ENCODE peak calls at places on chromosomes 12 and 14, in eight cellular contexts. S is HFF-Myc; P is H1; K is HepG2; J is CD8-positive, alpha-beta T cell; M is fibroblast of lung; O is cardiac muscle cell; H is IMR-90. U is an unnamed sample.

GRCh38 chr12:52461693-52462092 is 9.7 kb upstream of the KRT6B start:
- DNase-seq in M (no peak), J (no peak), S (no peak), K (no peak), O (no peak), H (no peak), P (no peak), U (no peak)

GRCh38 chr12:118103601-118104382 is at the start of gene VSIG10:
- DNase-seq in P (peak; percentile 80), J (no peak), S (no peak), H (peak; percentile 53), O (peak; percentile 67), K (peak; percentile 71), M (peak; percentile 57), U (peak; percentile 32)

GRCh38 chr12:9049520-9050133 is 60.3 kb downstream of the KLRG1 start:
- DNase-seq in M (peak; percentile 74), K (peak; percentile 46), H (peak; percentile 52), O (peak; percentile 56), S (peak; percentile 7), J (peak; percentile 30), P (no peak), U (peak; percentile 78)

GRCh38 chr12:109709401-109710278 is 4.0 kb upstream of the FAM222A start:
- DNase-seq in K (no peak), J (no peak), P (no peak), M (no peak), H (no peak), S (no peak), O (no peak), U (no peak)

GRCh38 chr12:6941786-6942185 is 1.8 kb upstream of the RNU7-1 start:
- DNase-seq in H (no peak), P (peak; percentile 39), S (no peak), O (no peak), K (no peak), J (no peak), M (no peak), U (no peak)

GRCh38 chr12:19946549-19946948 is 421.8 kb upstream of the PDE3A start:
- DNase-seq in P (no peak), H (peak; percentile 98), J (no peak), K (no peak), S (peak; percentile 73), M (peak; percentile 92), O (no peak), U (peak; percentile 98)

GRCh38 chr12:49705479-49706267 is 1.5 kb downstream of the FMNL3 start:
- DNase-seq in H (peak; percentile 84), K (peak; percentile 10), P (no peak), J (no peak), O (no peak), S (no peak), M (peak; percentile 60), U (peak; percentile 64)

GRCh38 chr12:27237790-27238771 is 6.0 kb upstream of the STK38L start:
- DNase-seq in H (peak; percentile 63), P (no peak), K (no peak), S (no peak), M (no peak), J (no peak), O (no peak), U (peak; percentile 78)

GRCh38 chr14:61923348-61923747 is 161.1 kb downstream of the SNAPC1 start:
- DNase-seq in P (no peak), O (no peak), M (peak; percentile 63), H (peak; percentile 63), K (no peak), S (no peak), J (no peak), U (peak; percentile 36)
- TF ChIP-seq CTCF in P (peak; percentile 55), O (peak; percentile 15), M (peak; percentile 70), H (peak; percentile 81), K (peak; percentile 9), S (peak; percentile 36), J (no peak), U (peak; percentile 51)

DNA sequence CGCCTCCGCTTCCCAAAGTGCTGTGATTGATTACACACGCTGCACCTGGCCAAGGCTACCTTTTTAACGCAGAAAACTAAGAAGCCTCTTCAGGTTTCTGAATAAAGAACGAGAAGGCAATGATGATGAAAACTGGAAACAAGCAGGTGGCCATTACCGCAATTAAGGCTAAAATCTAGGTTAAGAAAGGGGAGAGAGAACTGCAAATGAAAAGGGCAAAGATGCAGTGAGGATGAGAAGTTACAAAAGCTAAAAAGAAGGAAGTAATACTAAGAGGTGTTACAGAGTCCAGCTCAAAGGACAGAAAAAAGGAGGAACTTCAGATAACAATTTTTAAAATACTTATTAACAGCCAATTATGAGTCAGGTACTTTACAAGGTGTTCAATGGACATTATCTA is 79.7 kb downstream of the DUSP16 start:
- DNase-seq in O (no peak), M (no peak), H (no peak), S (no peak), K (no peak), P (no peak), J (no peak), U (no peak)
- H3K4me3 ChIP-seq in O (no peak overlapping the region), M (no peak overlapping the region), H (no peak overlapping the region), S (no peak overlapping the region), K (no peak overlapping the region), P (no peak overlapping the region), J (peak overlapping the region; percentile 11), U (no peak overlapping the region)

DNA sequence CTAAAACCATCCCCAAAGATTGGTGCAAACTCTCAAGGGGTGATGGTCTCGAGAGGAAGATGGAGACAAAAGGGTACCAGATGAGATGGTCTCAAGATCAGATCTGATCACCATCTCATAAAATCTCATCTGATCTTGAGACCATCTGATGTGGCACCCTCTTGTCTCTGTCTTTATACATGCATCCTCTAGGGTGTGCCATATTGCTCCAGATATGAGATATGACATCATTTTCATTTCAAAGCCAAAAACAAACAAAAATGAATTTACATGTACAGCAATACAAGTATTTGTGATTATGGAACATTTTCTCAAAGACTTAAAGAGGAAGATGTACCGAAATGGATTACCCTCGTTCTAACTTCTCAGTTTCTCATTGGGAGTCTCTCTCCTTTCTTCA is 787.2 kb downstream of the GALC start:
- DNase-seq in H (no peak), M (no peak), O (no peak), S (no peak), J (no peak), P (no peak), K (no peak), U (no peak)
- TF ChIP-seq CTCF in H (no peak), M (no peak), O (no peak), S (no peak), J (no peak), P (no peak), K (no peak), U (no peak)

DNA sequence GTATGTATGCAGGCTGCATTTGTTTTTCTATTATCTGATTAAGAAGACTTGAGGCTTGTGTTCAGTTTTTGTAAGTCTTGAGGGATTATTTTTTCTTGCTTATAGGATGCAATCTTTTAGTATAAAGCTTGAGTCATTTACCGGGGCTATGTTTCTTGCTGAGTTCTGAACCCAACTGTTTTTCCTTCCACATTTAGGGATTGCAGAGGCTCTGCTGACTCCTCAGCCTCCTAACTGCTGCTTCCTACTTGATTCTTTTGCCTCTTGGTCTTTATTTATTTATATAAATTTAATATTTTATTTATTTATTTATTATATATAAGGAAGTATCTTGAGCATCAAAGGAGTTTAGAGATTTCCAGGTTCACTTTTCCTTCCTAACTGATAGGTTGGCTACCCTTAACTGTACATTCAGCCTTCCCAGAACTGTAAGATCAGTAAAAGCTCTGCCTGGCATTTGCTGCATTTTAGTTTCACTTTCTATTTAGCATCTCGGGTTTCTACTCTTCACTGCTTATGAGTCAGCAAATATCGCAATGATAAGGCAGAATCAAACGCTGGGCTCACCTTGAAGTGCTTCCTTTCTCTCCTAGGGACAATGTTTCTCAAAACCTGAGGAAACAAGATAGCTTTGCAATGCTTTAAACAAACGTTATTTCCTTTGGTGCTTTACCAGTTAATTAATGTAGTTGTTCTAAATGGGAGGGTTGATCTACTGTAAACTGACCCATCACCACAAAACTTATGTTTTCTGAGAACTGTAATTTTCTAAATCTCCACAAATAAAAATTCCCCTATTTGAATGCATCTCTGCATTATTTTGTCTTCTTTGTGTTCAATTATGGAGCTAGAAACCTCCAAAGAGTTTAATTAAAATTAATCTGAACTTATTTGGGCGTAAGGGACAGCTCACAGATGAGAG is 1183.7 kb upstream of the TMEM132C start:
- DNase-seq in J (no peak), H (peak; percentile 65), P (no peak), K (peak; percentile 59), M (peak; percentile 86), O (peak; percentile 63), S (peak; percentile 50), U (peak; percentile 87)
- H3K4me3 ChIP-seq in J (peak overlapping the region; percentile 70), H (peak overlapping the region; percentile 57), P (no peak overlapping the region), K (peak overlapping the region; percentile 44), M (peak overlapping the region; percentile 59), O (peak overlapping the region; percentile 3), S (peak overlapping the region; percentile 33), U (peak overlapping the region; percentile 44)

DNA sequence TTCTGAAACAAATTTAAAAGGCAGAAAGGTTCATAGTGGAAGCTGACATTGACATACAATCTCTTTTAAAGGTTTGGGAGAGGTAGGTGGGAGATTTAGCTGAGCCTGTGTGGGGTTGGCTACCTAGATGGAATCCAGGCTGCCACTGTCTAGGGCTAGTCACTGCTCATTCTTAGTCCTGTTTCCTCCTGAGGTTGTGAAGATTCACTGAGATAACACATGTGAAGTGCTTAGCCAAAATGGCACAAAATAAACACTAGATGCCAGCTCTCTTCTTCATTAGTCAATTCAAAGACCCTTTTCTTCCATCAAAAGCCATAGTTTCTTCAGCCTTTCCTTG is 3.3 kb downstream of the MYF6 start:
- DNase-seq in J (no peak), K (no peak), H (no peak), O (no peak), P (no peak), S (no peak), M (no peak), U (no peak)
- TF ChIP-seq CTCF in J (no peak), K (no peak), H (no peak), O (no peak), P (no peak), S (no peak), M (no peak), U (no peak)

DNA sequence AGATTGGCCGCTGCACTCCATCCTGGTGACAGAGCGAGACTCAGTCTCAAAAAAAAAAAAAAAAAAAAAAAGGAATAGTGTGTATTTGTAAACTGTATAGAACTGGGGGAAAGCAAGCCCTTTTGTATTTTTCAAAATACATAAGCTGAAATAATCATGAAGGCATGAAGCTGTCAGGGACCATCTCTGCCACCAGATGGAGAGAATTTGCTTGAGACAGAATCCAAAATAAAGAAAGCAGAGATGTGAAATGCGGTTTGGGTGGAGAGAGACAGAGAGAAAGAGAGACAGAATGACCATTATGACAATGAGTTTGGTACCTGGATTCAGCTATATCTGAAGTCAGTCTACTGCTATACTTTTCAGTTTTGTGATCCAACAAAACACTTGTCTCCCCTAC is 155.7 kb upstream of the LRIG3 start:
- DNase-seq in H (no peak), J (no peak), K (no peak), P (no peak), S (no peak), O (no peak), M (no peak), U (no peak)
- H3K4me3 ChIP-seq in H (no peak overlapping the region), J (no peak overlapping the region), K (no peak overlapping the region), P (no peak overlapping the region), S (no peak overlapping the region), O (no peak overlapping the region), M (no peak overlapping the region), U (no peak overlapping the region)

DNA sequence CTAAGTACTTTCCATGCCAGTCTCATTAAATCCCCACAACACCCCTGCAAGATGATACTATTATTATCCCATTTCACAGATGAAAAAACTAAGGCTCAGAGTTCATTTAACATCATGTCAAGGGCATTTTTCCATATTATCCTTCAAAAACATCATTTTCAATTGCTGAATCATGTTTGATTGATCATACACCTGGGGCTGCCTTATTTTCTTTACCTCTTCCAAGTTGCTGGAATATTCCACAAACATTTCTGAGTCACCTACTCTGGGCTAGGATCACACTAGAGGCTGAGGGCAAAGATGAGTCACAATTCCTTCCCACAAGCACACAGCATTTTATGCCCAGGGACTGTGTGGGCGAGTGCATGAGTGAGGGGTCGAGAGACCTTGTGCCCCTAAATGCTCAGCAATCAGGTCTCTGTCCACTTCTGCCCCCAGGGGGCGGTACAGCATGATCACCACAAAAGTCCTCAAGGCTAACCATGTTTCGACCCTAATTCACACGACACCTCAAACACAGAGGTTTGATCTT is 14.1 kb upstream of the TMEM119 start:
- DNase-seq in O (no peak), M (peak; percentile 80), P (peak; percentile 89), J (peak; percentile 68), H (peak; percentile 89), K (peak; percentile 44), S (no peak), U (peak; percentile 72)
- TF ChIP-seq CTCF in O (peak; percentile 54), M (peak; percentile 53), P (peak; percentile 92), J (peak; percentile 38), H (peak; percentile 47), K (peak; percentile 63), S (peak; percentile 65), U (peak; percentile 62)

U was measured in choroid plexus epithelial cell.